ENCODE peak calls at places on chromosomes 6 and 20, in four cellular contexts. R is adrenal gland, V is colonic mucosa, C is left ventricle myocardium inferior. I is an unnamed sample.
A peak's percentile ranks its signal among the peaks of the same experiment; 100 is the strongest.

GRCh38 chr6:35011096-35012041 is 122.3 kb downstream of the ANKS1A start:
- DNase-seq in C (no peak), V (no peak), R (no peak), I (no peak)

GRCh38 chr20:20454850-20455627 is 87.1 kb downstream of the INSM1 start:
- DNase-seq in R (no peak), C (no peak), V (no peak), I (no peak)

GRCh38 chr6:141498980-141499379 is 633.7 kb upstream of the GJE1 start:
- DNase-seq in R (no peak), C (no peak), V (no peak), I (no peak)

GRCh38 chr20:45098096-45098773 is 2.7 kb downstream of the KCNS1 start:
- DNase-seq in V (peak; percentile 36), C (no peak), R (peak; percentile 32), I (no peak)

GRCh38 chr6:116266803-116267202 is 12.9 kb downstream of the TSPYL1 start:
- DNase-seq in V (no peak), C (no peak), R (no peak), I (no peak)

GRCh38 chr6:132025468-132025867 is 74.3 kb upstream of the CCN2 start:
- DNase-seq in R (no peak), V (no peak), C (no peak), I (no peak)

GRCh38 chr20:53750827-53751393 is 157.3 kb upstream of the ZNF217 start:
- DNase-seq in C (no peak), V (no peak), R (no peak), I (no peak)

GRCh38 chr6:157962601-157963084 is 19.0 kb upstream of the SYNJ2 start:
- DNase-seq in R (no peak), C (no peak), V (no peak), I (no peak)

GRCh38 chr6:110653381-110653780 is 161.9 kb downstream of the CDK19 start:
- DNase-seq in C (no peak), V (no peak), R (no peak), I (no peak)

GRCh38 chr6:121143476-121143875 is 190.8 kb downstream of the TBC1D32 start:
- DNase-seq in R (no peak), V (no peak), C (no peak), I (no peak)

GRCh38 chr20:8805737-8806442 is 263.0 kb upstream of the PLCB4 start:
- DNase-seq in R (no peak), C (no peak), V (no peak), I (no peak)

GRCh38 chr6:75757295-75757694 is 8.3 kb downstream of the MYO6 start:
- DNase-seq in R (no peak), V (no peak), C (no peak), I (no peak)

GRCh38 chr20:19254956-19255355 is 42.5 kb downstream of the SLC24A3 start:
- DNase-seq in C (no peak), V (no peak), R (no peak), I (no peak)

GRCh38 chr20:3768342-3769130 is 983 bp upstream of the ADISSP start:
- DNase-seq in V (peak; percentile 75), C (peak; percentile 73), R (peak; percentile 84), I (peak; percentile 85)

GRCh38 chr6:72689107-72689954 is 67.5 kb downstream of the KCNQ5 start:
- DNase-seq in C (no peak), V (no peak), R (no peak), I (no peak)

GRCh38 chr6:133390168-133390567 is 149.0 kb downstream of the EYA4 start:
- DNase-seq in R (no peak), V (no peak), C (no peak), I (no peak)

GRCh38 chr6:93468291-93468690 is 48.9 kb upstream of the EPHA7 start:
- DNase-seq in C (no peak), R (no peak), V (no peak), I (no peak)

GRCh38 chr6:43705996-43706395 is 18.4 kb upstream of the MRPS18A start:
- DNase-seq in R (no peak), V (no peak), C (no peak), I (no peak)

GRCh38 chr6:37783025-37783825 is 36.3 kb upstream of the ZFAND3 start:
- DNase-seq in C (peak; percentile 22), R (peak; percentile 25), V (no peak), I (peak; percentile 49)

GRCh38 chr6:43205849-43206248 is 23.4 kb downstream of the DNPH1 start:
- DNase-seq in C (no peak), V (no peak), R (no peak), I (no peak)

GRCh38 chr20:43975096-43975768 is 60.6 kb downstream of the TOX2 start:
- DNase-seq in R (peak; percentile 38), C (no peak), V (no peak), I (no peak)

GRCh38 chr20:21289651-21290050 is 13.5 kb upstream of the XRN2 start:
- DNase-seq in R (no peak), C (no peak), V (no peak), I (no peak)

GRCh38 chr6:170179925-170180324 is 111.0 kb downstream of the DLL1 start:
- DNase-seq in R (no peak), C (no peak), V (no peak), I (peak; percentile 27)

GRCh38 chr20:33154252-33154651 is 13.7 kb upstream of the BPIFA2 start:
- DNase-seq in R (no peak), V (no peak), C (no peak), I (no peak)

GRCh38 chr6:19463925-19464324 is 373.2 kb upstream of the ID4 start:
- DNase-seq in R (no peak), C (no peak), V (no peak), I (no peak)

GRCh38 chr20:21237956-21238355 is 65.2 kb upstream of the XRN2 start:
- DNase-seq in V (no peak), C (no peak), R (no peak), I (no peak)

GRCh38 chr6:131215212-131215611 is 79.9 kb downstream of the AKAP7 start:
- DNase-seq in C (peak; percentile 13), R (peak; percentile 26), V (no peak), I (no peak)

GRCh38 chr20:38581013-38581412 is at the start of gene ADIG:
- DNase-seq in V (no peak), C (peak; percentile 60), R (no peak), I (no peak)

GRCh38 chr6:108560463-108561308 is at the start of gene FOXO3:
- DNase-seq in C (peak; percentile 93), R (peak; percentile 92), V (peak; percentile 94), I (peak; percentile 95)

GRCh38 chr6:132868057-132868456 is 53.7 kb downstream of the RPS12 start:
- DNase-seq in V (no peak), C (no peak), R (no peak), I (no peak)

GRCh38 chr6:97282238-97282725 is 734 bp downstream of the MMS22L start:
- DNase-seq in V (peak; percentile 27), C (no peak), R (no peak), I (no peak)

GRCh38 chr20:13251556-13251955 is 30.5 kb downstream of the ISM1 start:
- DNase-seq in R (no peak), C (no peak), V (no peak), I (no peak)

DNA sequence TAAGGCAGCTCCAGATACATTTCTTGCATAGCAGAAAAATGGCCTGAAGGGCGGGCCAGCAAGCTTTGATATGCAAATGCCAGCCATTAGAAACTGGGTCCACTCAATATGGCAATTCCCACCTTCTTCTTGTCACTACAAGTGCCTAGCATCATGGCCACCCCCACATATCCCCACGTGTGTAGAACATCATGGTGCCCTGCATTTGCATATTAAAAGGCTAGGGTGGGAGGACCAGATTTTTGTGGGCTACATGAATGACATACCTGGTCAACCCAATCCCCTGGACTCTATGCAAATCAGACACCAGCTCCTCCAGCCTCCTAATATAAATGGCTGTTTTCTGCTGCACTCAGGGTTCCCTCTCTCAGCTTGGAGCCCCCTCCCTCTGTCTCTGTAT is 31.7 kb downstream of the PLN start:
- DNase-seq in R (no peak), V (no peak), C (no peak), I (no peak)
- H3K9me3 ChIP-seq in R (peaks cover 9% of the 10 kb centered on the region), V (peaks cover 2% of the 10 kb centered on the region), C (peaks cover 52% of the 10 kb centered on the region), I (peaks cover 5% of the 10 kb centered on the region)

DNA sequence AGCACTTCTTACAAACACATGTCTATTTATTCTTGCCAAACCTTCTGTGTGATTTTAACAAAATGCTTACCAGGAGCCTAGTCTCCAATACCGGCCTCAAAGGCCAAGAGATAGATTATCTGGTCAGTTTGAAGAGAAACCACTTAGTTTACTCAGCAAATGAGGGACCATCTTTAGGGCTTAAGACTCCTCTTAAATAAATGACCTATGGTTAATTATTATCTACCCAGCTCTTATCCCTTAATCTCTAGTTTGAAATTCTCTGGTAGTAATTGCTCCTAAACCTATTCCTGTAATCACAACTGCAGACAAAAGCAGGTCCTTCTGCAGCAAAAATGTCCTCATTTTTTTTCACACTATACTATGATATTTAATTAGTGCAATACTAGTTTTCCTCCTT is 301.8 kb downstream of the KIF16B start:
- DNase-seq in V (no peak), C (no peak), R (no peak), I (no peak)
- H3K9me3 ChIP-seq in V (no peaks in the 10 kb centered on the region), C (peaks cover 4% of the 10 kb centered on the region), R (no peaks in the 10 kb centered on the region), I (no peaks in the 10 kb centered on the region)

GRCh38 chr6:30871592-30872183 is 12.6 kb upstream of the DDR1 start:
- DNase-seq in R (no peak), V (no peak), C (no peak), I (no peak)
- H3K9me3 ChIP-seq in R (peaks cover 7% of the 10 kb centered on the region), V (no peaks in the 10 kb centered on the region), C (peaks cover 46% of the 10 kb centered on the region), I (no peaks in the 10 kb centered on the region)

GRCh38 chr6:36147294-36147693 is 17.0 kb downstream of the MAPK13 start:
- DNase-seq in R (no peak), C (no peak), V (no peak), I (no peak)
- H3K9me3 ChIP-seq in R (no peaks in the 10 kb centered on the region), C (no peaks in the 10 kb centered on the region), V (no peaks in the 10 kb centered on the region), I (no peaks in the 10 kb centered on the region)